ENCODE peak calls at places on chromosomes 7 and 10, in nine cellular contexts. One of them, this sample, is unnamed.
A peak's percentile ranks its signal among the peaks of the same experiment; 100 is the strongest.

GRCh38 chr10:92729886-92730285 is 40.1 kb downstream of the HHEX start:
- DNase-seq in AG08395: no peak
- DNase-seq in retina: no peak
- DNase-seq in H9: no peak
- DNase-seq in central memory CD4-positive, alpha-beta T cell: no peak
- DNase-seq in AML-193: no peak
- DNase-seq in left kidney: no peak
- DNase-seq in heart right ventricle: no peak
- DNase-seq in dermis microvascular lymphatic vessel endothelial cell: no peak
- DNase-seq in this sample: no peak

GRCh38 chr7:102866480-102866879 is 46.3 kb upstream of the LRRC17 start:
- DNase-seq in AG08395: no peak
- DNase-seq in retina: no peak
- DNase-seq in H9: no peak
- DNase-seq in central memory CD4-positive, alpha-beta T cell: no peak
- DNase-seq in AML-193: no peak
- DNase-seq in left kidney: no peak
- DNase-seq in heart right ventricle: no peak
- DNase-seq in dermis microvascular lymphatic vessel endothelial cell: no peak
- DNase-seq in this sample: no peak

GRCh38 chr7:155291045-155291530 is 6.6 kb upstream of the INSIG1 start:
- DNase-seq in AG08395: peak; percentile 79
- DNase-seq in retina: no peak
- DNase-seq in H9: no peak
- DNase-seq in central memory CD4-positive, alpha-beta T cell: no peak
- DNase-seq in AML-193: no peak
- DNase-seq in left kidney: no peak
- DNase-seq in heart right ventricle: no peak
- DNase-seq in dermis microvascular lymphatic vessel endothelial cell: no peak
- DNase-seq in this sample: no peak

GRCh38 chr10:104273899-104274575 is 5.1 kb downstream of the GSTO2 start:
- DNase-seq in AG08395: peak; percentile 45
- DNase-seq in retina: no peak
- DNase-seq in H9: no peak
- DNase-seq in central memory CD4-positive, alpha-beta T cell: no peak
- DNase-seq in AML-193: no peak
- DNase-seq in left kidney: no peak
- DNase-seq in heart right ventricle: no peak
- DNase-seq in dermis microvascular lymphatic vessel endothelial cell: no peak
- DNase-seq in this sample: no peak

GRCh38 chr7:534959-535358 is 15.3 kb upstream of the PDGFA start:
- DNase-seq in AG08395: no peak
- DNase-seq in retina: no peak
- DNase-seq in H9: no peak
- DNase-seq in central memory CD4-positive, alpha-beta T cell: no peak
- DNase-seq in AML-193: no peak
- DNase-seq in left kidney: no peak
- DNase-seq in heart right ventricle: no peak
- DNase-seq in dermis microvascular lymphatic vessel endothelial cell: no peak
- DNase-seq in this sample: no peak

GRCh38 chr10:94546616-94547175 is 1.1 kb downstream of the HELLS start:
- DNase-seq in AG08395: peak; percentile 5
- DNase-seq in retina: no peak
- DNase-seq in H9: no peak
- DNase-seq in central memory CD4-positive, alpha-beta T cell: no peak
- DNase-seq in AML-193: no peak
- DNase-seq in left kidney: peak; percentile 15
- DNase-seq in heart right ventricle: no peak
- DNase-seq in dermis microvascular lymphatic vessel endothelial cell: no peak
- DNase-seq in this sample: no peak

GRCh38 chr10:17454801-17455520 is 566 bp upstream of the ST8SIA6 start:
- DNase-seq in AG08395: no peak
- DNase-seq in retina: no peak
- DNase-seq in H9: no peak
- DNase-seq in central memory CD4-positive, alpha-beta T cell: no peak
- DNase-seq in AML-193: no peak
- DNase-seq in left kidney: no peak
- DNase-seq in heart right ventricle: no peak
- DNase-seq in dermis microvascular lymphatic vessel endothelial cell: no peak
- DNase-seq in this sample: no peak

GRCh38 chr10:103553743-103554487 is 60.4 kb downstream of the NEURL1 start:
- DNase-seq in AG08395: no peak
- DNase-seq in retina: no peak
- DNase-seq in H9: no peak
- DNase-seq in central memory CD4-positive, alpha-beta T cell: no peak
- DNase-seq in AML-193: no peak
- DNase-seq in left kidney: no peak
- DNase-seq in heart right ventricle: no peak
- DNase-seq in dermis microvascular lymphatic vessel endothelial cell: no peak
- DNase-seq in this sample: no peak

GRCh38 chr7:86911703-86912102 is 147.8 kb downstream of the ELAPOR2 start:
- DNase-seq in AG08395: no peak
- DNase-seq in retina: no peak
- DNase-seq in H9: no peak
- DNase-seq in central memory CD4-positive, alpha-beta T cell: no peak
- DNase-seq in AML-193: no peak
- DNase-seq in left kidney: peak; percentile 8
- DNase-seq in heart right ventricle: no peak
- DNase-seq in dermis microvascular lymphatic vessel endothelial cell: no peak
- DNase-seq in this sample: no peak

GRCh38 chr10:50361946-50362345 is 110.6 kb upstream of the ASAH2 start:
- DNase-seq in AG08395: no peak
- DNase-seq in retina: no peak
- DNase-seq in H9: no peak
- DNase-seq in central memory CD4-positive, alpha-beta T cell: no peak
- DNase-seq in AML-193: no peak
- DNase-seq in left kidney: no peak
- DNase-seq in heart right ventricle: no peak
- DNase-seq in dermis microvascular lymphatic vessel endothelial cell: no peak
- DNase-seq in this sample: no peak

GRCh38 chr7:17807242-17807641 is 133.1 kb downstream of the SNX13 start:
- DNase-seq in AG08395: no peak
- DNase-seq in retina: no peak
- DNase-seq in H9: peak; percentile 56
- DNase-seq in central memory CD4-positive, alpha-beta T cell: no peak
- DNase-seq in AML-193: no peak
- DNase-seq in left kidney: peak; percentile 5
- DNase-seq in heart right ventricle: no peak
- DNase-seq in dermis microvascular lymphatic vessel endothelial cell: no peak
- DNase-seq in this sample: no peak

GRCh38 chr7:134866581-134866980 is 87.1 kb downstream of the CALD1 start:
- DNase-seq in AG08395: peak; percentile 29
- DNase-seq in retina: no peak
- DNase-seq in H9: no peak
- DNase-seq in central memory CD4-positive, alpha-beta T cell: no peak
- DNase-seq in AML-193: no peak
- DNase-seq in left kidney: peak; percentile 80
- DNase-seq in heart right ventricle: no peak
- DNase-seq in dermis microvascular lymphatic vessel endothelial cell: no peak
- DNase-seq in this sample: no peak

GRCh38 chr10:122911889-122912484 is 1.6 kb downstream of the FAM24A start:
- DNase-seq in AG08395: peak; percentile 70
- DNase-seq in retina: peak; percentile 62
- DNase-seq in H9: peak; percentile 76
- DNase-seq in central memory CD4-positive, alpha-beta T cell: peak; percentile 23
- DNase-seq in AML-193: peak; percentile 21
- DNase-seq in left kidney: peak; percentile 89
- DNase-seq in heart right ventricle: peak; percentile 23
- DNase-seq in dermis microvascular lymphatic vessel endothelial cell: peak; percentile 36
- DNase-seq in this sample: peak; percentile 3

GRCh38 chr10:70295946-70296345 is 12.1 kb upstream of the NPFFR1 start:
- DNase-seq in AG08395: no peak
- DNase-seq in retina: no peak
- DNase-seq in H9: no peak
- DNase-seq in central memory CD4-positive, alpha-beta T cell: no peak
- DNase-seq in AML-193: peak; percentile 6
- DNase-seq in left kidney: no peak
- DNase-seq in heart right ventricle: no peak
- DNase-seq in dermis microvascular lymphatic vessel endothelial cell: no peak
- DNase-seq in this sample: no peak

GRCh38 chr7:155995183-155995612 is 182.9 kb upstream of the SHH start:
- DNase-seq in AG08395: no peak
- DNase-seq in retina: no peak
- DNase-seq in H9: peak; percentile 8
- DNase-seq in central memory CD4-positive, alpha-beta T cell: no peak
- DNase-seq in AML-193: no peak
- DNase-seq in left kidney: no peak
- DNase-seq in heart right ventricle: no peak
- DNase-seq in dermis microvascular lymphatic vessel endothelial cell: no peak
- DNase-seq in this sample: no peak

GRCh38 chr10:100996678-100997363 is 2.8 kb upstream of the LZTS2 start:
- DNase-seq in AG08395: no peak
- DNase-seq in retina: peak; percentile 80
- DNase-seq in H9: peak; percentile 84
- DNase-seq in central memory CD4-positive, alpha-beta T cell: peak; percentile 38
- DNase-seq in AML-193: no peak
- DNase-seq in left kidney: peak; percentile 78
- DNase-seq in heart right ventricle: peak; percentile 48
- DNase-seq in dermis microvascular lymphatic vessel endothelial cell: no peak
- DNase-seq in this sample: no peak

GRCh38 chr7:81111781-81112540 is 193.1 kb upstream of the SEMA3C start:
- DNase-seq in AG08395: no peak
- DNase-seq in retina: no peak
- DNase-seq in H9: no peak
- DNase-seq in central memory CD4-positive, alpha-beta T cell: no peak
- DNase-seq in AML-193: no peak
- DNase-seq in left kidney: peak; percentile 69
- DNase-seq in heart right ventricle: no peak
- DNase-seq in dermis microvascular lymphatic vessel endothelial cell: no peak
- DNase-seq in this sample: no peak

GRCh38 chr10:19652750-19653149 is 163.5 kb upstream of the PLXDC2 start:
- DNase-seq in AG08395: no peak
- DNase-seq in retina: no peak
- DNase-seq in H9: no peak
- DNase-seq in central memory CD4-positive, alpha-beta T cell: no peak
- DNase-seq in AML-193: no peak
- DNase-seq in left kidney: no peak
- DNase-seq in heart right ventricle: no peak
- DNase-seq in dermis microvascular lymphatic vessel endothelial cell: no peak
- DNase-seq in this sample: no peak

GRCh38 chr7:97016392-97017196 is 8.0 kb downstream of the DLX5 start:
- DNase-seq in AG08395: no peak
- DNase-seq in retina: peak; percentile 84
- DNase-seq in H9: peak; percentile 91
- DNase-seq in central memory CD4-positive, alpha-beta T cell: no peak
- DNase-seq in AML-193: no peak
- DNase-seq in left kidney: peak; percentile 47
- DNase-seq in heart right ventricle: no peak
- DNase-seq in dermis microvascular lymphatic vessel endothelial cell: no peak
- DNase-seq in this sample: no peak